ENCODE peak calls at places on chromosomes 3 and 15, in four cellular contexts. B is SK-N-SH, L is K562, P is HepG2. I is an unnamed sample.
A peak's percentile ranks its signal among the peaks of the same experiment; 100 is the strongest.

GRCh38 chr15:88744548-88745020 is 58.7 kb upstream of the ACAN start:
- DNase-seq in L (no peak), B (no peak), P (no peak), I (no peak)

GRCh38 chr15:64635486-64635815 is 139.9 kb downstream of the RBPMS2 start:
- DNase-seq in L (peak; percentile 21), B (peak; percentile 33), P (peak; percentile 42), I (no peak)

GRCh38 chr3:117473981-117474563 is 764.5 kb downstream of the TUSC7 start:
- DNase-seq in P (no peak), B (no peak), L (no peak), I (no peak)

GRCh38 chr15:56356616-56357015 is 8.6 kb upstream of the TEX9 start:
- DNase-seq in L (no peak), B (no peak), P (no peak), I (no peak)

GRCh38 chr3:62888180-62888579 is 13.0 kb upstream of the CADPS start:
- DNase-seq in L (no peak), P (no peak), B (no peak), I (peak; percentile 22)

GRCh38 chr3:113270096-113270495 is 58.7 kb downstream of the BOC start:
- DNase-seq in P (no peak), B (no peak), L (no peak), I (no peak)

GRCh38 chr15:78991879-78992278 is 47.0 kb upstream of the CTSH start:
- DNase-seq in P (no peak), L (no peak), B (no peak), I (no peak)

GRCh38 chr3:175020101-175020500 is 161.0 kb downstream of the NAALADL2 start:
- DNase-seq in P (no peak), L (no peak), B (no peak), I (no peak)

GRCh38 chr3:129371041-129371826 is 57.2 kb downstream of the EFCAB12 start:
- DNase-seq in B (peak; percentile 27), L (no peak), P (no peak), I (no peak)

GRCh38 chr3:28835751-28836150 is 445.1 kb upstream of the RBMS3 start:
- DNase-seq in B (no peak), P (no peak), L (no peak), I (peak; percentile 28)

GRCh38 chr15:64443747-64444621 is 16.4 kb upstream of the ZNF609 start:
- DNase-seq in P (peak; percentile 10), B (no peak), L (peak; percentile 65), I (no peak)

GRCh38 chr3:162729686-162730085 is 1233.1 kb downstream of the OTOL1 start:
- DNase-seq in P (no peak), B (no peak), L (no peak), I (no peak)

GRCh38 chr3:84194032-84194431 is 764.8 kb upstream of the CADM2 start:
- DNase-seq in P (no peak), L (no peak), B (no peak), I (no peak)

GRCh38 chr3:161274691-161275298 is 53.7 kb downstream of the NMD3 start:
- DNase-seq in B (peak; percentile 27), P (peak; percentile 51), L (peak; percentile 69), I (peak; percentile 54)

GRCh38 chr3:32077260-32078084 is 28.9 kb upstream of the GPD1L start:
- DNase-seq in P (peak; percentile 68), L (no peak), B (no peak), I (peak; percentile 12)

GRCh38 chr3:114650808-114651207 is 357.0 kb downstream of the TIGIT start:
- DNase-seq in L (no peak), P (peak; percentile 1), B (no peak), I (no peak)

GRCh38 chr3:111735271-111735758 is 123.8 kb upstream of the PHLDB2 start:
- DNase-seq in L (no peak), P (peak; percentile 90), B (no peak), I (no peak)

GRCh38 chr3:138082085-138082991 is 33.1 kb downstream of the DZIP1L start:
- DNase-seq in L (no peak), B (no peak), P (peak; percentile 22), I (no peak)

GRCh38 chr15:28100516-28101195 is 1.5 kb upstream of the OCA2 start:
- DNase-seq in B (no peak), L (no peak), P (no peak), I (no peak)

GRCh38 chr15:40930430-40931299 is 1.5 kb downstream of the DLL4 start:
- DNase-seq in B (peak; percentile 86), P (peak; percentile 47), L (peak; percentile 83), I (peak; percentile 89)

GRCh38 chr15:43270113-43270665 is 3.5 kb upstream of the TGM5 start:
- DNase-seq in B (no peak), L (no peak), P (no peak), I (no peak)

GRCh38 chr15:45891766-45892165 is 256.9 kb downstream of the SQOR start:
- DNase-seq in P (no peak), L (no peak), B (no peak), I (no peak)

GRCh38 chr3:162165346-162165745 is 668.7 kb downstream of the OTOL1 start:
- DNase-seq in L (no peak), B (no peak), P (no peak), I (no peak)

GRCh38 chr3:177211503-177212277 is 14.4 kb upstream of the TBL1XR1 start:
- DNase-seq in L (no peak), B (no peak), P (peak; percentile 74), I (no peak)

GRCh38 chr3:170585937-170586310 is at the start of gene SLC7A14:
- DNase-seq in L (no peak), B (peak; percentile 89), P (no peak), I (peak; percentile 59)

GRCh38 chr3:139434764-139435291 is 41.5 kb downstream of the RBP2 start:
- DNase-seq in B (no peak), L (no peak), P (no peak), I (no peak)

GRCh38 chr3:27719306-27720003 is 2.7 kb downstream of the EOMES start:
- DNase-seq in P (no peak), B (no peak), L (no peak), I (no peak)

GRCh38 chr15:25180606-25181289 is 226.0 kb downstream of the SNRPN start:
- DNase-seq in P (no peak), L (no peak), B (no peak), I (peak; percentile 5)

GRCh38 chr3:177196473-177197040 is 725 bp downstream of the TBL1XR1 start:
- DNase-seq in L (peak; percentile 59), B (peak; percentile 79), P (no peak), I (peak; percentile 21)

GRCh38 chr3:14988988-14989394 is 41.6 kb downstream of the NR2C2 start:
- DNase-seq in B (no peak), P (peak; percentile 26), L (peak; percentile 44), I (peak; percentile 34)
- TF ChIP-seq FOXJ3 in B (no peak), P (no peak), L (no peak), I (no peak)

GRCh38 chr15:52503788-52504496 is 24.7 kb downstream of the MYO5A start:
- DNase-seq in L (peak; percentile 3), B (no peak), P (no peak), I (no peak)

GRCh38 chr15:52499506-52499905 is 29.2 kb downstream of the MYO5A start:
- DNase-seq in B (no peak), L (no peak), P (no peak), I (no peak)

GRCh38 chr15:52505141-52505540 is 23.5 kb downstream of the MYO5A start:
- DNase-seq in P (no peak), L (no peak), B (no peak), I (no peak)

GRCh38 chr15:52498700-52499099 is 30.0 kb downstream of the MYO5A start:
- DNase-seq in P (no peak), B (no peak), L (no peak), I (no peak)

GRCh38 chr15:52502608-52503007 is 26.1 kb downstream of the MYO5A start:
- DNase-seq in P (no peak), B (no peak), L (no peak), I (no peak)
- TF ChIP-seq FOXJ3 in P (no peak), B (no peak), L (no peak), I (no peak)

GRCh38 chr3:41001556-41001955 is 197.7 kb upstream of the CTNNB1 start:
- DNase-seq in L (no peak), B (no peak), P (no peak), I (no peak)

GRCh38 chr3:41000471-41000870 is 198.8 kb upstream of the CTNNB1 start:
- DNase-seq in B (no peak), P (no peak), L (no peak), I (no peak)

GRCh38 chr3:40997711-40998519 is 201.4 kb upstream of the CTNNB1 start:
- DNase-seq in B (peak; percentile 69), L (no peak), P (no peak), I (no peak)

GRCh38 chr3:40999682-41000081 is 199.6 kb upstream of the CTNNB1 start:
- DNase-seq in L (no peak), B (no peak), P (no peak), I (no peak)

GRCh38 chr3:41002104-41002503 is 197.2 kb upstream of the CTNNB1 start:
- DNase-seq in B (no peak), P (no peak), L (no peak), I (no peak)
- TF ChIP-seq FOXJ3 in B (no peak), P (no peak), L (no peak), I (no peak)

GRCh38 chr3:118968640-118969039 is 66.0 kb downstream of the IGSF11 start:
- DNase-seq in B (no peak), P (no peak), L (no peak), I (no peak)
- TF ChIP-seq FOXJ3 in B (no peak), P (no peak), L (no peak), I (no peak)

GRCh38 chr15:65904301-65904700 is 35.0 kb downstream of the RAB11A start:
- DNase-seq in P (no peak), L (peak; percentile 73), B (no peak), I (no peak)
- TF ChIP-seq FOXJ3 in P (no peak), L (no peak), B (no peak), I (no peak)

DNA sequence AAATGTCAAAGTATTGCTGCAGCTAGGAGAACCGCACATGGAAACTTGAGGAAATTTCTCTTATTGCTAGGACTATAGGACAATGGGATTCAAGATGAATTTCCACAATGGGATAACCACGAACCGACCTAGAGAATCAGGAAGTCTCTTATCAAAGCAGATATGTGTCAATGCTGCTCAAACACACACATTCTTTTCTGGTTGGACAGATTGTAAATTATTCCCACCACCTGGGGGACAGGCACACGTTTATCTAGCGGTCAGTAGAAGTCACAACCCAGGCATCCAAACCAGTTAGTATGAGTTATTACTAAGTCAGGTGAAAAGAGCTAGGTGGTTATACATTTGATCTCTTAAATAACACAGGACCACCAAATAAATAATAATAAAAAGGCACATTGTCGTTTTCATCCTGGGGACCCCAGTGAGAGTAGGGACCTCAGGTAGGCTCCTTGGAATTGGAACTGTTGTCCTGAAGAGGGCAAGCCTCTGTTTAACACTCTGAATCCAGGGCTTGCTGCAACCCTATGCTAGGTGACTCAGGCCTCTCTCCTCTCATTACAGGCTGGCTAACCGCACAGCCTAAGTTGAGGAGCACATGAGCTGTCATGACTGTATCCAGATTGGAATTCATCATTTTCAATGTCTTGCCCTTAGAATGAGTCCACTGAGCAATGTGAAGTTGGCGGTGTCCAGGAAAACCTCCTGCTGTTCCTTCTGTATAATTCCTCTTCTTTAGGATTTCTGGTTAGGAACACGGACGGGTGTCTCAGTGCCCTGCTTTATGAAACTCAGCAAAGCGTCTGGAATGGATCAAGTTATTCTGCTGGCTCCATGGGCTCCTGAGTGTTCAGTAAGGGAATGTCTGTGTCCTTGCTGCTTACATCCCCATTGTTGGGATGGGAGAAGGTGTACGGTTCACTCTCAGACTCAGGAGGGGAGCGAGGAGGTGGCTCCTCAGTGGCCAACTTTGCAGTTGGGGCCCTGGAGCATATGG is 59.0 kb downstream of the CLEC3B start:
- DNase-seq in B (no peak), P (peak; percentile 16), L (peak; percentile 68), I (no peak)
- TF ChIP-seq FOXJ3 in B (no peak), P (no peak), L (no peak), I (no peak)